ENCODE peak calls at places on chromosomes 4 and X, in ten cellular contexts. S is transverse colon, P is stomach, L is sigmoid colon, O is endothelial cell of umbilical vein, E is prostate gland, N is GM12891, M is Panc1, V is GM23338, G is breast epithelium. X is an unnamed sample.

GRCh38 chr4:53015681-53016080 is 153.6 kb downstream of the RASL11B start:
- DNase-seq in E (no peak), S (peak; percentile 24), P (no peak), L (peak; percentile 71), M (no peak), V (peak; percentile 74), N (no peak), G (no peak), O (peak; percentile 81), X (no peak)

GRCh38 chrX:16839852-16840460 is 30.2 kb downstream of the RBBP7 start:
- DNase-seq in V (no peak), L (no peak), E (no peak), O (no peak), N (no peak), S (no peak), M (no peak), G (no peak), P (no peak), X (no peak)

GRCh38 chr4:88752754-88753153 is 55.1 kb upstream of the NAP1L5 start:
- DNase-seq in M (no peak), V (no peak), S (no peak), E (peak; percentile 43), P (peak; percentile 62), L (no peak), O (no peak), G (no peak), N (no peak), X (no peak)

GRCh38 chr4:182449186-182449880 is 206.1 kb downstream of the TENM3 start:
- DNase-seq in O (peak; percentile 34), P (no peak), E (peak; percentile 42), S (no peak), M (no peak), N (no peak), V (peak; percentile 92), L (peak; percentile 85), G (no peak), X (no peak)

GRCh38 chr4:137310593-137311490 is 221.5 kb downstream of the PCDH18 start:
- DNase-seq in V (no peak), L (no peak), N (no peak), O (no peak), P (no peak), E (no peak), S (no peak), M (no peak), G (no peak), X (no peak)

GRCh38 chr4:184983660-184984356 is 34.5 kb upstream of the HELT start:
- DNase-seq in O (peak; percentile 25), L (no peak), E (peak; percentile 44), G (peak; percentile 57), M (no peak), V (peak; percentile 83), S (peak; percentile 71), P (peak; percentile 43), N (peak; percentile 56), X (no peak)

GRCh38 chrX:29948653-29949052 is 266.7 kb upstream of the MAGEB2 start:
- DNase-seq in M (no peak), V (no peak), P (no peak), S (no peak), O (peak; percentile 67), N (no peak), L (no peak), G (no peak), E (no peak), X (no peak)

GRCh38 chrX:38807873-38808272 is 6.6 kb downstream of the MID1IP1 start:
- DNase-seq in G (no peak), V (peak; percentile 49), N (no peak), L (no peak), M (no peak), O (no peak), S (no peak), E (no peak), P (no peak), X (no peak)

GRCh38 chrX:127112726-127113125 is 293.2 kb downstream of the PRR32 start:
- DNase-seq in S (no peak), V (no peak), P (no peak), M (no peak), G (no peak), E (no peak), N (no peak), O (no peak), L (no peak), X (no peak)

GRCh38 chr4:160319868-160320260 is 1217.0 kb downstream of the RAPGEF2 start:
- DNase-seq in N (no peak), M (no peak), E (no peak), V (no peak), L (no peak), S (no peak), P (no peak), O (no peak), G (no peak), X (no peak)

GRCh38 chr4:57100979-57101629 is 9.1 kb downstream of the IGFBP7 start:
- DNase-seq in O (no peak), V (no peak), P (no peak), S (no peak), L (no peak), M (no peak), E (no peak), G (no peak), N (no peak), X (no peak)

GRCh38 chr4:102787096-102787867 is 26.5 kb upstream of the MANBA start:
- DNase-seq in O (no peak), P (no peak), N (no peak), S (no peak), V (no peak), G (no peak), M (no peak), E (no peak), L (no peak), X (no peak)

GRCh38 chrX:1807301-1807731 is 192.5 kb downstream of the ASMT start:
- DNase-seq in V (peak; percentile 77), G (no peak), M (no peak), L (no peak), O (no peak), E (no peak), P (no peak), S (no peak), N (no peak), X (no peak)

GRCh38 chr4:110702326-110702725 is 79.4 kb upstream of the PITX2 start:
- DNase-seq in L (no peak), P (no peak), N (no peak), V (peak; percentile 27), O (no peak), E (no peak), S (no peak), G (no peak), M (no peak), X (no peak)

GRCh38 chrX:106802063-106802387 is 448 bp upstream of the TBC1D8B start:
- DNase-seq in S (no peak), P (no peak), L (no peak), V (peak; percentile 8), E (no peak), G (no peak), O (no peak), N (no peak), M (peak; percentile 12), X (no peak)

DNA sequence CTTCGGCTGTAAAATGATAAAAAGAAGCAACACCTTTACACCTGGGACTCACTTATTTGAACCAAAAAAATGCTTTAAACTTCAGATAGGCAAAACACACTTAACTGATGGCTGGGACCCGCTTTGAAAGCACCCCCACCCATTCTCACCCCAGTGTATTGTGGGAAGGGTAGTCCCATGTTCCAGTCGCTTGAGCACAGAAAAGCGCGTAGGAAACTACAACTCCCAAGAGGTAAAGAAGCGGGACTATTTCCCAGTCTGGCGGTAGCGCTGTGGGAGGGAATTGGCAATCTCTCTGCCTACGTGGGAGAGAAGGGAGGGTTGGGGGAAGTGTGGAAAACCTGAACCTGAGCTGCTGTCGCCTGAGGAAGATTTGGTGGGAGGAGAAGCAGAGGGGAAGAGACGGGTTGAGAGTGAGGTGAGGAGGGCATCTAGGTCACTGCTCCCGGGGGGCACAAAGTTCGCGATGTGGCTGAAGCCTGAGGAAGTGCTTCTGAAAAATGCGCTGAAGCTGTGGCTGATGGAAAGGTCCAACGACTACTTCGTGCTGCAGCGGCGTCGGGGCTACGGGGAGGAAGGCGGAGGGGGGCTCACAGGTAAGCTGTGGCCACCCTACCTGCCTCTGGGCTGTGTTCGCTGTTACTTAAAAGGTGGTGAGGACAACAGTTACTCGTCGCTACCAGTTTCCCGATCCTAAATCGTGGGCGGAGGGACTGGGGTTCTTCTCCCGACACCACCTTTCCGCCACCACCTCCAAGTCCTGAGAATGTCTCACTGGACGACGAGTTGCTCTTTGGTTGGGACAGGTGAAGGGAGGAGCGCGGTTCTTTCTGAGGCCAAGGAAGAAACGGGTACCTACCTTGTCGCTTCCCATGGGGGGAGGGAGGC is at the start of gene TBC1D8B:
- DNase-seq in N (no peak), M (peak; percentile 88), O (peak; percentile 91), P (peak; percentile 83), L (peak; percentile 89), G (peak; percentile 62), S (peak; percentile 80), V (peak; percentile 85), E (peak; percentile 84), X (peak; percentile 84)
- TF ChIP-seq POLR2AphosphoS5 in N (no peak), M (peak; percentile 38), O (no peak), P (peak; percentile 80), L (peak; percentile 81), G (peak; percentile 13), S (peak; percentile 71), V (peak; percentile 62), E (peak; percentile 84), X (no peak)

GRCh38 chr4:9893329-9894108 is 112.1 kb downstream of the DRD5 start:
- DNase-seq in V (peak; percentile 38), G (no peak), P (no peak), E (no peak), S (no peak), N (no peak), L (no peak), M (no peak), O (no peak), X (no peak)
- TF ChIP-seq POLR2AphosphoS5 in V (no peak), G (no peak), P (no peak), E (no peak), S (no peak), N (no peak), L (no peak), M (no peak), O (no peak), X (no peak)

DNA sequence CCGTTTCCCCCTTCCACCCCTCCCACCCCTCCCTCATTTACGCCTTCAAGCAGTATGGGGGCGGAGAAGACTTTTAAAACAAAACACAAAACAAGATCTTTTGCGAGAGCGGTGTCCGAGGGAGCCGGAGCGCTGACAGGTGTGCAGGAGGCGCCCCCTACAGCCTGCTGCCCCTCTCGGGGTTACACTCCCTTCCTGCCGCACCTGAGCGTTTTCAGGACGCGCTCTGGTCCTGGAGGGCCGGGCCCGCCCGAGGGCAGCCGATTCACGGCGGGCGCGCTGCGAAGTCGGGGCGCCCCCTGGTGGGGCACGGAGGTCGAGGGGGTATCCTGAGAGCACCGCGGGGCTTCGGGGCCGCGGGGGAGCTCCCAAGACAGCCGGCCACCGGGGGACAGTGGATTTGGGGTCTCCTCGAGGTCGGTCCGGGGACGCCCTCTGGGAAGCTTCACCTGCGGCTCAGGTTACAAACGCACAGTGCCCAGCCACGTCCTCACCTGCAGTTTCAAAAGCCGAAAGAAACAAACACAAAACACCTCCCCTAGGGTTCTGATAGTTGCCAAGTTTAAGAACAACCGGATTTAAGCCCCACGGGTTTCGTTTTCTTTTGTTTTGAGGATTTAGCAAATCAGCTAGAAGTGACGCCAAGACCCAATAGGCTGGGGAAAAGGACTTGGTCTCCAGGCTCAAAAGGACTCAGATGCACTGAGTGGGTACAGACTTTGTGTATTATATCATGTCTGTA is 8.0 kb upstream of the NEUROG2 start:
- DNase-seq in N (peak; percentile 62), E (no peak), V (peak; percentile 96), O (no peak), M (no peak), P (peak; percentile 60), S (peak; percentile 76), G (no peak), L (no peak), X (no peak)
- TF ChIP-seq POLR2AphosphoS5 in N (no peak), E (no peak), V (no peak), O (no peak), M (no peak), P (no peak), S (no peak), G (no peak), L (no peak), X (no peak)

GRCh38 chr4:78056265-78057129 is 626 bp upstream of the FRAS1 start:
- DNase-seq in M (no peak), L (peak; percentile 90), E (peak; percentile 94), S (peak; percentile 73), P (peak; percentile 81), N (peak; percentile 34), V (peak; percentile 96), O (peak; percentile 41), G (peak; percentile 66), X (peak; percentile 78)
- TF ChIP-seq POLR2AphosphoS5 in M (no peak), L (peak; percentile 56), E (peak; percentile 62), S (no peak), P (no peak), N (no peak), V (peak; percentile 71), O (no peak), G (no peak), X (no peak)

X was measured in suprapubic skin.